ENCODE peak calls at places on chromosomes 7 and 10, in seven cellular contexts. One of them, this sample, is unnamed.

GRCh38 chr7:128840326-128841170 is 10.3 kb downstream of the FLNC start:
- DNase-seq in HEK293T: no peak
- DNase-seq in H1: no peak
- DNase-seq in WTC11: no peak
- DNase-seq in K562: no peak
- DNase-seq in HCT116: no peak
- DNase-seq in HepG2: no peak
- DNase-seq in this sample: no peak

GRCh38 chr7:139525239-139525638 is 1.8 kb downstream of the CLEC2L start:
- DNase-seq in K562: no peak
- DNase-seq in H1: no peak
- DNase-seq in WTC11: no peak
- DNase-seq in HEK293T: no peak
- DNase-seq in HepG2: no peak
- DNase-seq in HCT116: no peak
- DNase-seq in this sample: no peak

GRCh38 chr10:34405611-34406462 is 409.3 kb downstream of the PARD3 start:
- DNase-seq in HEK293T: no peak
- DNase-seq in WTC11: no peak
- DNase-seq in HCT116: no peak
- DNase-seq in H1: no peak
- DNase-seq in K562: no peak
- DNase-seq in HepG2: peak
- DNase-seq in this sample: no peak

GRCh38 chr10:3499120-3499519 is 285.9 kb downstream of the KLF6 start:
- DNase-seq in WTC11: no peak
- DNase-seq in HEK293T: no peak
- DNase-seq in K562: no peak
- DNase-seq in HCT116: no peak
- DNase-seq in HepG2: no peak
- DNase-seq in H1: no peak
- DNase-seq in this sample: no peak

GRCh38 chr7:47347346-47347745 is 234.6 kb downstream of the TNS3 start:
- DNase-seq in WTC11: no peak
- DNase-seq in HCT116: no peak
- DNase-seq in HEK293T: no peak
- DNase-seq in K562: no peak
- DNase-seq in HepG2: no peak
- DNase-seq in H1: no peak
- DNase-seq in this sample: no peak

GRCh38 chr10:71323407-71323806 is 4.3 kb downstream of the SLC29A3 start:
- DNase-seq in HepG2: peak
- DNase-seq in K562: peak
- DNase-seq in HCT116: peak
- DNase-seq in H1: no peak
- DNase-seq in WTC11: no peak
- DNase-seq in HEK293T: peak
- DNase-seq in this sample: no peak

GRCh38 chr7:44077681-44078091 is 4.6 kb downstream of the POLM start:
- DNase-seq in WTC11: no peak
- DNase-seq in H1: no peak
- DNase-seq in K562: no peak
- DNase-seq in HCT116: no peak
- DNase-seq in HEK293T: no peak
- DNase-seq in HepG2: no peak
- DNase-seq in this sample: no peak

GRCh38 chr10:96496281-96496925 is 17.3 kb downstream of the TLL2 start:
- DNase-seq in H1: no peak
- DNase-seq in HEK293T: no peak
- DNase-seq in HCT116: no peak
- DNase-seq in HepG2: no peak
- DNase-seq in K562: no peak
- DNase-seq in WTC11: peak
- DNase-seq in this sample: no peak

GRCh38 chr10:70549962-70550845 is 52.3 kb downstream of the PRF1 start:
- DNase-seq in K562: peak
- DNase-seq in HCT116: peak
- DNase-seq in H1: no peak
- DNase-seq in HepG2: peak
- DNase-seq in WTC11: peak
- DNase-seq in HEK293T: peak
- DNase-seq in this sample: peak

GRCh38 chr10:62540389-62540788 is 166.2 kb downstream of the ZNF365 start:
- DNase-seq in H1: no peak
- DNase-seq in WTC11: no peak
- DNase-seq in HCT116: no peak
- DNase-seq in K562: no peak
- DNase-seq in HepG2: no peak
- DNase-seq in HEK293T: no peak
- DNase-seq in this sample: no peak

GRCh38 chr7:158108646-158109293 is 478.9 kb downstream of the PTPRN2 start:
- DNase-seq in HCT116: no peak
- DNase-seq in WTC11: no peak
- DNase-seq in HEK293T: no peak
- DNase-seq in H1: no peak
- DNase-seq in K562: no peak
- DNase-seq in HepG2: no peak
- DNase-seq in this sample: no peak

GRCh38 chr7:158103378-158103777 is 484.2 kb downstream of the PTPRN2 start:
- DNase-seq in WTC11: no peak
- DNase-seq in HEK293T: no peak
- DNase-seq in H1: no peak
- DNase-seq in K562: no peak
- DNase-seq in HepG2: no peak
- DNase-seq in HCT116: no peak
- DNase-seq in this sample: no peak

GRCh38 chr7:158109364-158110033 is 478.1 kb downstream of the PTPRN2 start:
- DNase-seq in HepG2: no peak
- DNase-seq in H1: no peak
- DNase-seq in WTC11: no peak
- DNase-seq in K562: peak
- DNase-seq in HEK293T: no peak
- DNase-seq in HCT116: no peak
- DNase-seq in this sample: no peak

GRCh38 chr7:158107806-158108205 is 479.8 kb downstream of the PTPRN2 start:
- DNase-seq in HCT116: no peak
- DNase-seq in HEK293T: no peak
- DNase-seq in H1: no peak
- DNase-seq in WTC11: no peak
- DNase-seq in HepG2: no peak
- DNase-seq in K562: no peak
- DNase-seq in this sample: no peak

GRCh38 chr7:158106272-158106671 is 481.4 kb downstream of the PTPRN2 start:
- DNase-seq in HepG2: no peak
- DNase-seq in HCT116: no peak
- DNase-seq in WTC11: no peak
- DNase-seq in K562: no peak
- DNase-seq in HEK293T: no peak
- DNase-seq in H1: no peak
- DNase-seq in this sample: no peak
- TF ChIP-seq SP1 in HepG2: no peak
- TF ChIP-seq SP1 in HCT116: no peak
- TF ChIP-seq SP1 in WTC11: no peak
- TF ChIP-seq SP1 in K562: no peak
- TF ChIP-seq SP1 in HEK293T: no peak
- TF ChIP-seq SP1 in H1: no peak
- TF ChIP-seq SP1 in this sample: no peak

GRCh38 chr10:5814110-5815107 is 1.2 kb upstream of the GDI2 start:
- DNase-seq in HepG2: no peak
- DNase-seq in HCT116: peak
- DNase-seq in H1: no peak
- DNase-seq in HEK293T: no peak
- DNase-seq in K562: peak
- DNase-seq in WTC11: no peak
- DNase-seq in this sample: no peak
- TF ChIP-seq SP1 in HepG2: no peak
- TF ChIP-seq SP1 in HCT116: no peak
- TF ChIP-seq SP1 in H1: no peak
- TF ChIP-seq SP1 in HEK293T: no peak
- TF ChIP-seq SP1 in K562: no peak
- TF ChIP-seq SP1 in WTC11: no peak
- TF ChIP-seq SP1 in this sample: no peak

DNA sequence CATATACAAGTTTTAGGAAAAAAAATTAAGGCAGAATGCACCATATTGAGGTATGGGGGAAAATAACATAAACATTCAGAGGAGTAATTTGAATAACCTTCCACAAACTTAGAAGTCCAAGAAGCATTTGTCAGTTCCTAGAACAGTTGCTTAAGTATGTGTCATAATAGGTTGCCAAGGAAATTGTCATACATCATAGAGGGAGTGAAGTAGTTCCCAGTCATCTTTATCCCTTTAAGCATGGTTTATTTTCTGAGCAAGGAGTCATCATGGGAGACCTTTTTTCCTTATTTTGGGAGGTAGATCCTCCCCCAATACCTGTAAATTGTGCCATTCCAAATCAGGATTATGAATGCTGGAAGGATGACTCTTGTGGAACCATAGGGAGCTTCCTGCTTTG is at the start of gene SSMEM1:
- DNase-seq in H1: no peak
- DNase-seq in HepG2: no peak
- DNase-seq in HCT116: no peak
- DNase-seq in K562: peak
- DNase-seq in HEK293T: no peak
- DNase-seq in WTC11: no peak
- DNase-seq in this sample: no peak
- TF ChIP-seq SP1 in H1: no peak
- TF ChIP-seq SP1 in HepG2: no peak
- TF ChIP-seq SP1 in HCT116: no peak
- TF ChIP-seq SP1 in K562: no peak
- TF ChIP-seq SP1 in HEK293T: no peak
- TF ChIP-seq SP1 in WTC11: no peak
- TF ChIP-seq SP1 in this sample: no peak

DNA sequence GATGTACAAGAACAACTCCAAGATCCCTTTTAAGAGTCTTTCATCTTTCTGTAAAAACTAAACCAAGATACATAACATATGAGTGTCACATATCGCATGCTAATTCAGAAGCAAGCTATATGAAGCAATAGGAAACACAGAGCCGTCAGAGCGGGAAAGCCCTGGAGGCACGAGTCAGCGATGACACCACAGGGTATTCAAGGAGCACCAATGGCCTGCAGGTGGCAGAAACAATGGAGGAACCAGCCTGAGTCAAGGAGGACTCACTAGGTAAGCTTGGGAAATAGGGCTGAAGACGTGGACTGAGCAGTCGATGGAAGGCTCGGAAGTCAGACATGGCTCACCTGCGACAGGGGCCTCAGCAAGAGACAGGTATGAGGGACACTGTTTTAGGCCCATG is 214.4 kb downstream of the FAM107B start:
- DNase-seq in WTC11: peak
- DNase-seq in HCT116: peak
- DNase-seq in H1: no peak
- DNase-seq in HepG2: no peak
- DNase-seq in HEK293T: no peak
- DNase-seq in K562: no peak
- DNase-seq in this sample: no peak
- TF ChIP-seq SP1 in WTC11: no peak
- TF ChIP-seq SP1 in HCT116: no peak
- TF ChIP-seq SP1 in H1: no peak
- TF ChIP-seq SP1 in HepG2: no peak
- TF ChIP-seq SP1 in HEK293T: no peak
- TF ChIP-seq SP1 in K562: no peak
- TF ChIP-seq SP1 in this sample: no peak